ENCODE peak calls at places on chromosome 5, in six cellular contexts. U, Z, H, E, I and K are unnamed samples.

GRCh38 chr5:45697211-45697610 is 1.0 kb upstream of the HCN1 start:
- DNase-seq in E (no peak), U (no peak), I (no peak), Z (no peak), H (no peak), K (no peak)

GRCh38 chr5:80480354-80480753 is 7.5 kb upstream of the FAM151B start:
- DNase-seq in I (no peak), Z (no peak), E (no peak), U (no peak), H (no peak), K (no peak)

GRCh38 chr5:41820150-41820549 is 50.1 kb downstream of the OXCT1 start:
- DNase-seq in U (no peak), Z (no peak), E (no peak), H (no peak), I (no peak), K (no peak)

GRCh38 chr5:109200221-109200620 is 209.6 kb downstream of the PJA2 start:
- DNase-seq in H (no peak), Z (no peak), U (no peak), I (no peak), E (no peak), K (no peak)

GRCh38 chr5:173886157-173886556 is 2.0 kb upstream of the CPEB4 start:
- DNase-seq in U (no peak), E (no peak), I (no peak), H (no peak), Z (no peak), K (no peak)

GRCh38 chr5:157758706-157759105 is 15.2 kb downstream of the LSM11 start:
- DNase-seq in I (no peak), H (no peak), Z (no peak), E (no peak), U (no peak), K (no peak)

GRCh38 chr5:172820046-172820767 is 13.8 kb upstream of the ERGIC1 start:
- DNase-seq in I (no peak), U (peak; percentile 94), H (peak; percentile 62), Z (peak; percentile 46), E (peak; percentile 79), K (peak; percentile 78)

GRCh38 chr5:134420326-134420725 is 8.6 kb upstream of the CDKN2AIPNL start:
- DNase-seq in U (peak; percentile 30), E (no peak), H (no peak), Z (no peak), I (peak; percentile 32), K (no peak)

GRCh38 chr5:131068893-131069643 is 96.0 kb downstream of the HINT1 start:
- DNase-seq in Z (no peak), E (no peak), H (no peak), I (no peak), U (no peak), K (no peak)

GRCh38 chr5:175567954-175568353 is 89.6 kb downstream of the SFXN1 start:
- DNase-seq in I (no peak), Z (no peak), E (no peak), H (no peak), U (no peak), K (no peak)

DNA sequence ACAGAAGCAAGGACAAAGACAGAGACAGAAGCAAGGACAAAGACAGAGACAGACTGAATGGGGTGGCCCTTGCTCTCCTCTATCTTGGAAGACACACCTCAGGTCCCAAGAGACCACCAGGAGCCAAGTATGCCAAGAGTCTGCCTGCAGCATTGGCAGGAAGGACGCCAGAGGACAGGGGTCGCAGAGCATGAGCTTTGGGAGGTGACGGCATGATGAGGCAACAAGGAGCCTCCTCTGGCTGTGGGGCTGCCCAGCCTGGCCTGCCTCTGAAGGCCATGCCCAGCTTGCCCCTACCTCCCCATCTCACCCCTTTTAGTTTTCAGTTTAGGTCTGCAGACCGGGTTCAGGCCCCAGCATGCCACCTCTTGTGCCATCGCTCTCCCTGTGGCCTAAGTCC is 17.6 kb downstream of the PDGFRB start:
- DNase-seq in U (peak; percentile 47), I (no peak), H (peak; percentile 72), Z (no peak), E (no peak), K (no peak)
- H3K4me3 ChIP-seq in U (no peak overlapping the region), I (no peak overlapping the region), H (peak overlapping the region; percentile 15), Z (no peak overlapping the region), E (no peak overlapping the region), K (no peak overlapping the region)

DNA sequence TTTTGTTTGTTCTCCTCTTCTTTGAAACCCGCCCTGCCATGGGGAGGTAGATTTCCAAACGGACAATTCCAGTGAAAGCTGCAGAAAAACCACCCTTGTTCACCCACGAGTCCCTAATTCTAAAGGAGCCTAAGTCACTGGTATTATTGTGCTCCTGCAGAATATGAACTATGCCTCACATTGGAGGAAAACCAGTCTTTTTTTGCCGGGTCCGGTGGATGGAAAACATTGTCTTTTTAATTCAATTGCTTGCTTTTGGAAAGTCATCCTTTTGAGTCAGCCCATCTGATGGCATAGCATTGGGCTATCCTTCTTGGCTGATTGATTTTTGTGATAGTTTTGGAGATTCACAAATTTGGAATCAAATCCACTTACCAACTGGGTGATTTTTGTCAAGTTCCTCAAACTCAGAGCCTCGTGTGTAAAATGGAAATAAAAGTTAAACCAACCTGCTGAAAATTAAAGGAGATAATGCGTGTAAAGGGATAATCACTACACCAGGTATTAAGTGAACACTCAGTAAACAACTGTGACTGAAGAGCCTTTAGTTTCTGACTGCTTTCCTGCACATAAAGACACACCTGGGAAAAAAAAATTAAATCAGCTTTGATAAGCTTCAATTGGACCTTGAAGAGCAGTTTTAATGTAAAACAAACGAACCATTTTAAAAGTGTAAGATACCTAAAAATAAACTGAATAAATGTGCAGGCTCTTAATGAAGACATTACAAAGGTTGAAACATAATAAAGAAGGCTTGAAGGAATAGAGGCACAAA is 783 bp upstream of the CCNJL start:
- DNase-seq in H (no peak), E (no peak), I (no peak), U (no peak), Z (no peak), K (no peak)
- H3K4me3 ChIP-seq in H (peak overlapping the region; percentile 50), E (no peak overlapping the region), I (peak overlapping the region; percentile 63), U (peak overlapping the region; percentile 65), Z (peak overlapping the region; percentile 89), K (no peak overlapping the region)

DNA sequence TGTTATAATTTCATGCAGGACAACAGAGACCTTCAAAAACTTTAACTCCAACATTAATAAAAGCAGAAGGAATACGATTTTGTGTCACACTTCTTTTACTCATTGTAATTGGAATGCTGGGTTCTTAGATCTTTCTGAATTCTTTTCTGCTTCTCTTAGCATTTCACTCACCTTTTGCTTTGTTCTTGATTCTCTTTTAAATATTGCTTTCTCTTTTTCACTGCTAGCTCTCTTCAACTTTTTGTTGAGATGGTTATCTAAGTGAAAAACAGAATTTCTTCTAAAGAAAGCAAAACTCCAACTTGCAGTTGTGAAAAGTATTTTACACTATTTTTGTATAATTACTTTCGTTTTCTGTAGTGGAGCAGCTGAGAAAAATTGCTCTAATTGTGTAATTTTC is 212.6 kb upstream of the KIF2A start:
- DNase-seq in I (no peak), E (no peak), H (no peak), Z (no peak), U (no peak), K (no peak)
- H3K4me3 ChIP-seq in I (no peak overlapping the region), E (no peak overlapping the region), H (no peak overlapping the region), Z (no peak overlapping the region), U (no peak overlapping the region), K (no peak overlapping the region)

GRCh38 chr5:114858964-114859363 is 310.7 kb downstream of the TRIM36 start:
- DNase-seq in E (no peak), I (no peak), U (no peak), Z (no peak), H (no peak), K (no peak)

GRCh38 chr5:114857951-114858401 is 311.7 kb downstream of the TRIM36 start:
- DNase-seq in H (no peak), U (no peak), Z (peak; percentile 53), E (no peak), I (no peak), K (no peak)
- H3K4me3 ChIP-seq in H (no peak overlapping the region), U (no peak overlapping the region), Z (no peak overlapping the region), E (no peak overlapping the region), I (no peak overlapping the region), K (no peak overlapping the region)

DNA sequence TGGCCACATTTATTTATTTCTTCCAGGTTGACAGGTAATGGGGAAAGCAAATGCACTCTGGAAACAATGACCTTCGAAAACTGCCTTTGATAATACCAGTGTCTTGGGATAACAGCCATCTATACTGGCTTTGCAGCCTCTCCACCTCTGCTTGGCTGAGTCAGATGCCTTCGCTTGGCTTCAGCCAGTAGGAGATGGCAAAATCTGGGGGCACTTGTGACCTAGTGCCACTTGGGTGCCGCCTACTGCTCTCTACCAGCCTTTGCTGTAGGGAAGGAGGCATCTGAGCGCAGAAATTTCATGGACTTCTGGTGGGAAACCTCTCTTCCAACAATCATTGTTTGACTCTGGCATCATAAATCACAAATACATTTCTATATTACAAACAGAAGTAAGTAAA is 21.8 kb downstream of the FYB1 start:
- DNase-seq in E (no peak), Z (no peak), I (no peak), U (no peak), H (no peak), K (no peak)
- H3K4me3 ChIP-seq in E (no peak overlapping the region), Z (no peak overlapping the region), I (no peak overlapping the region), U (no peak overlapping the region), H (no peak overlapping the region), K (no peak overlapping the region)

GRCh38 chr5:95283022-95283615 is 1.8 kb downstream of the MCTP1 start:
- DNase-seq in H (no peak), E (no peak), Z (peak; percentile 61), U (no peak), I (no peak), K (no peak)
- H3K4me3 ChIP-seq in H (peak overlapping the region; percentile 39), E (no peak overlapping the region), Z (peak overlapping the region; percentile 66), U (no peak overlapping the region), I (peak overlapping the region; percentile 72), K (no peak overlapping the region)

GRCh38 chr5:176810687-176811501 is 535 bp downstream of the UNC5A start:
- DNase-seq in U (peak; percentile 2), I (no peak), Z (no peak), H (no peak), E (no peak), K (no peak)

GRCh38 chr5:176809544-176810083 is 745 bp upstream of the UNC5A start:
- DNase-seq in H (no peak), I (no peak), U (no peak), E (no peak), Z (peak; percentile 76), K (no peak)

GRCh38 chr5:176812269-176813259 is 2.2 kb downstream of the UNC5A start:
- DNase-seq in E (no peak), H (no peak), I (peak; percentile 53), U (peak; percentile 27), Z (peak; percentile 89), K (no peak)

GRCh38 chr5:176813587-176814312 is 3.4 kb downstream of the UNC5A start:
- DNase-seq in E (no peak), U (no peak), Z (no peak), I (no peak), H (no peak), K (no peak)

GRCh38 chr5:176810084-176810597 is at the start of gene UNC5A:
- DNase-seq in Z (peak; percentile 91), E (peak; percentile 64), U (peak; percentile 36), I (no peak), H (peak; percentile 40), K (no peak)
- H3K4me3 ChIP-seq in Z (peak within 1 kb of the TSS; percentile 72), E (no peak within 1 kb of the TSS), U (peak within 1 kb of the TSS; percentile 5), I (peak within 1 kb of the TSS; percentile 42), H (peak within 1 kb of the TSS; percentile 12), K (peak within 1 kb of the TSS; percentile 5)

GRCh38 chr5:67474597-67475238 is 278.1 kb upstream of the CD180 start:
- DNase-seq in E (no peak), I (no peak), Z (no peak), H (no peak), U (no peak), K (no peak)
- H3K4me3 ChIP-seq in E (no peak overlapping the region), I (no peak overlapping the region), Z (no peak overlapping the region), H (no peak overlapping the region), U (no peak overlapping the region), K (no peak overlapping the region)